ENCODE peak calls at places on chromosome 19, in seven cellular contexts. P is epithelial cell of prostate; L is activated CD4-positive, alpha-beta T cell treated with anti-CD3 and anti-CD28 coated beads, Interleukin-2, amount 50 U/mL, for 48 hours; V is stimulated activated CD4-positive, alpha-beta T cell treated with anti-CD3 and anti-CD28 coated beads, Interleukin-12 subunit alpha, Interleukin-12 subunit beta, amount 100 ng/mL, for 48 hours; G is EL; W is NCI-H460; B is iris pigment epithelial cell. D is an unnamed sample.

GRCh38 chr19:16374436-16374835 is 49.8 kb downstream of the KLF2 start:
- DNase-seq in P (no peak), L (no peak), V (no peak), G (no peak), W (no peak), B (no peak), D (no peak)

GRCh38 chr19:17655751-17656480 is 32.2 kb downstream of the UNC13A start:
- DNase-seq in P (no peak), L (no peak), V (no peak), G (no peak), W (no peak), B (no peak), D (no peak)

GRCh38 chr19:45103625-45104319 is 10.8 kb downstream of the PPP1R37 start:
- DNase-seq in P (no peak), L (no peak), V (no peak), G (no peak), W (no peak), B (no peak), D (no peak)

GRCh38 chr19:38557205-38557799 is 60.5 kb downstream of the MAP4K1 start:
- DNase-seq in P (no peak), L (peak), V (no peak), G (no peak), W (no peak), B (no peak), D (peak)

GRCh38 chr19:5484398-5485285 is 29.4 kb downstream of the ZNRF4 start:
- DNase-seq in P (no peak), L (no peak), V (no peak), G (no peak), W (no peak), B (peak), D (no peak)

GRCh38 chr19:17020823-17021222 is 5.8 kb downstream of the CPAMD8 start:
- DNase-seq in P (no peak), L (no peak), V (no peak), G (peak), W (no peak), B (peak), D (no peak)

GRCh38 chr19:11651062-11651461 is 53.8 kb downstream of the ZNF627 start:
- DNase-seq in P (no peak), L (no peak), V (no peak), G (no peak), W (no peak), B (no peak), D (no peak)

GRCh38 chr19:41537789-41538188 is 38.2 kb upstream of the CEACAM21 start:
- DNase-seq in P (no peak), L (peak), V (no peak), G (peak), W (no peak), B (peak), D (no peak)

GRCh38 chr19:54168174-54168917 is 4.6 kb downstream of the TMC4 start:
- DNase-seq in P (no peak), L (peak), V (peak), G (peak), W (peak), B (peak), D (peak)

GRCh38 chr19:47000373-47000772 is 19.3 kb upstream of the NPAS1 start:
- DNase-seq in P (no peak), L (no peak), V (no peak), G (no peak), W (no peak), B (no peak), D (no peak)

GRCh38 chr19:50536662-50537305 is 23.1 kb upstream of the ASPDH start:
- DNase-seq in P (no peak), L (no peak), V (no peak), G (no peak), W (no peak), B (no peak), D (no peak)

GRCh38 chr19:37953576-37954303 is 46.7 kb downstream of the SIPA1L3 start:
- DNase-seq in P (no peak), L (no peak), V (no peak), G (peak), W (no peak), B (peak), D (no peak)

GRCh38 chr19:48619692-48620565 is 623 bp downstream of the SPHK2 start:
- DNase-seq in P (no peak), L (no peak), V (no peak), G (no peak), W (no peak), B (no peak), D (no peak)

GRCh38 chr19:18520848-18521691 is 800 bp downstream of the ELL start:
- DNase-seq in P (no peak), L (peak), V (no peak), G (no peak), W (no peak), B (no peak), D (no peak)

GRCh38 chr19:56301152-56301551 is 13.5 kb downstream of the ZSCAN5A start:
- DNase-seq in P (no peak), L (no peak), V (no peak), G (no peak), W (no peak), B (no peak), D (no peak)

GRCh38 chr19:7211191-7211988 is 82.8 kb downstream of the INSR start:
- DNase-seq in P (no peak), L (no peak), V (no peak), G (no peak), W (no peak), B (peak), D (no peak)

D was measured in T-helper 9 cell.